ENCODE peak calls at places on chromosome 18, in five cellular contexts. One of them, this sample, is unnamed.

GRCh38 chr18:10140461-10140911 is 226.7 kb downstream of the VAPA start:
- DNase-seq in fibroblast of villous mesenchyme: peak
- DNase-seq in right atrium auricular region: no peak
- DNase-seq in H1: no peak
- DNase-seq in AG10803: peak
- DNase-seq in this sample: peak

GRCh38 chr18:56475250-56475649 is 163.1 kb downstream of the TXNL1 start:
- DNase-seq in fibroblast of villous mesenchyme: no peak
- DNase-seq in right atrium auricular region: no peak
- DNase-seq in H1: no peak
- DNase-seq in AG10803: peak
- DNase-seq in this sample: peak

GRCh38 chr18:69956655-69957054 is 9.0 kb upstream of the CD226 start:
- DNase-seq in fibroblast of villous mesenchyme: no peak
- DNase-seq in right atrium auricular region: no peak
- DNase-seq in H1: no peak
- DNase-seq in AG10803: no peak
- DNase-seq in this sample: no peak

GRCh38 chr18:8537400-8537799 is 71.8 kb upstream of the RAB12 start:
- DNase-seq in fibroblast of villous mesenchyme: no peak
- DNase-seq in right atrium auricular region: no peak
- DNase-seq in H1: no peak
- DNase-seq in AG10803: no peak
- DNase-seq in this sample: no peak

GRCh38 chr18:63553117-63553516 is 10.9 kb downstream of the SERPINB12 start:
- DNase-seq in fibroblast of villous mesenchyme: peak
- DNase-seq in right atrium auricular region: no peak
- DNase-seq in H1: no peak
- DNase-seq in AG10803: peak
- DNase-seq in this sample: peak

GRCh38 chr18:2326999-2327398 is 244.3 kb downstream of the METTL4 start:
- DNase-seq in fibroblast of villous mesenchyme: no peak
- DNase-seq in right atrium auricular region: no peak
- DNase-seq in H1: no peak
- DNase-seq in AG10803: peak
- DNase-seq in this sample: peak

GRCh38 chr18:68316636-68317035 is 398.3 kb downstream of the TMX3 start:
- DNase-seq in fibroblast of villous mesenchyme: peak
- DNase-seq in right atrium auricular region: no peak
- DNase-seq in H1: no peak
- DNase-seq in AG10803: peak
- DNase-seq in this sample: peak

GRCh38 chr18:78632111-78632541 is 347.5 kb upstream of the SALL3 start:
- DNase-seq in fibroblast of villous mesenchyme: no peak
- DNase-seq in right atrium auricular region: no peak
- DNase-seq in H1: no peak
- DNase-seq in AG10803: no peak
- DNase-seq in this sample: peak

GRCh38 chr18:58216071-58216471 is 172.0 kb downstream of the NEDD4L start:
- DNase-seq in fibroblast of villous mesenchyme: peak
- DNase-seq in right atrium auricular region: no peak
- DNase-seq in H1: peak
- DNase-seq in AG10803: peak
- DNase-seq in this sample: peak

GRCh38 chr18:35158728-35159443 is 81.9 kb upstream of the ZNF397 start:
- DNase-seq in fibroblast of villous mesenchyme: no peak
- DNase-seq in right atrium auricular region: no peak
- DNase-seq in H1: no peak
- DNase-seq in AG10803: no peak
- DNase-seq in this sample: no peak

GRCh38 chr18:4196358-4196757 is 258.7 kb downstream of the DLGAP1 start:
- DNase-seq in fibroblast of villous mesenchyme: no peak
- DNase-seq in right atrium auricular region: no peak
- DNase-seq in H1: no peak
- DNase-seq in AG10803: no peak
- DNase-seq in this sample: no peak

GRCh38 chr18:21179590-21180220 is 62.3 kb upstream of the GREB1L start:
- DNase-seq in fibroblast of villous mesenchyme: peak
- DNase-seq in right atrium auricular region: no peak
- DNase-seq in H1: no peak
- DNase-seq in AG10803: peak
- DNase-seq in this sample: peak

GRCh38 chr18:59916746-59917145 is 16.9 kb downstream of the PMAIP1 start:
- DNase-seq in fibroblast of villous mesenchyme: no peak
- DNase-seq in right atrium auricular region: no peak
- DNase-seq in H1: no peak
- DNase-seq in AG10803: no peak
- DNase-seq in this sample: no peak

GRCh38 chr18:49745051-49746014 is 68.0 kb downstream of the ACAA2 start:
- DNase-seq in fibroblast of villous mesenchyme: peak
- DNase-seq in right atrium auricular region: no peak
- DNase-seq in H1: no peak
- DNase-seq in AG10803: peak
- DNase-seq in this sample: no peak

GRCh38 chr18:11429876-11430275 is 179.5 kb upstream of the SLC35G4 start:
- DNase-seq in fibroblast of villous mesenchyme: no peak
- DNase-seq in right atrium auricular region: no peak
- DNase-seq in H1: no peak
- DNase-seq in AG10803: no peak
- DNase-seq in this sample: no peak

GRCh38 chr18:26546170-26546874 is 2.0 kb downstream of the KCTD1 start:
- DNase-seq in fibroblast of villous mesenchyme: no peak
- DNase-seq in right atrium auricular region: no peak
- DNase-seq in H1: no peak
- DNase-seq in AG10803: no peak
- DNase-seq in this sample: no peak
- H3K4me3 ChIP-seq in fibroblast of villous mesenchyme: no peak
- H3K4me3 ChIP-seq in right atrium auricular region: peak
- H3K4me3 ChIP-seq in H1: peak
- H3K4me3 ChIP-seq in AG10803: no peak
- H3K4me3 ChIP-seq in this sample: no peak

GRCh38 chr18:44518666-44519065 is 162.0 kb upstream of the SETBP1 start:
- DNase-seq in fibroblast of villous mesenchyme: no peak
- DNase-seq in right atrium auricular region: no peak
- DNase-seq in H1: no peak
- DNase-seq in AG10803: no peak
- DNase-seq in this sample: peak
- TF ChIP-seq CTCF in fibroblast of villous mesenchyme: no peak
- TF ChIP-seq CTCF in right atrium auricular region: no peak
- TF ChIP-seq CTCF in H1: no peak
- TF ChIP-seq CTCF in AG10803: no peak
- TF ChIP-seq CTCF in this sample: no peak

DNA sequence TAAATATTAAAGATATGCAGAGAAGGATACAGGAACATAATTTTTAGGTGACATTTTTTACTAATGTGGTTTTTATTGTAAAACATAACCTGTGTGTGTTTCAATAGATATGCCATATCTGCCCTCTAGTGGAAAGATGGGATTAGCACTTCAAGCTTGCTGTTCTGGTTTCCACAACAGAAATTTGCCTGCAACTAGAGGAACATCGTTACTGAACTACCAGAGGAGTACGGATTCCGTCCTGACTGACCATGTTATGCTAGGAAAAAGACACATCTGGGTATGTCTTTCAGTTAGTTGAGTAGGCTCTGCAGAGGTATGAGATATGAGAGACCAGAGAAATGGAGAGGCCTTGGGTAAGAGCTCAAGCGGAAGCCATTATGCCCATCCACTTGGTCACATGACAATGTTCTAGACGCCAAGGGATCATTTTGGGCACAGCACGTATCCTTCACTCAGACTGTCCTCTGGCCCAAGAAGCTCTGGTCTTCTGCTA is 104.9 kb downstream of the MBD2 start:
- DNase-seq in fibroblast of villous mesenchyme: peak
- DNase-seq in right atrium auricular region: no peak
- DNase-seq in H1: no peak
- DNase-seq in AG10803: peak
- DNase-seq in this sample: peak
- H3K4me3 ChIP-seq in fibroblast of villous mesenchyme: peak
- H3K4me3 ChIP-seq in right atrium auricular region: no peak
- H3K4me3 ChIP-seq in H1: no peak
- H3K4me3 ChIP-seq in AG10803: no peak
- H3K4me3 ChIP-seq in this sample: no peak

GRCh38 chr18:47777626-47778025 is 152.8 kb downstream of the SMAD2 start:
- DNase-seq in fibroblast of villous mesenchyme: no peak
- DNase-seq in right atrium auricular region: no peak
- DNase-seq in H1: no peak
- DNase-seq in AG10803: no peak
- DNase-seq in this sample: no peak

GRCh38 chr18:47773931-47774330 is 156.5 kb downstream of the SMAD2 start:
- DNase-seq in fibroblast of villous mesenchyme: no peak
- DNase-seq in right atrium auricular region: no peak
- DNase-seq in H1: no peak
- DNase-seq in AG10803: no peak
- DNase-seq in this sample: no peak

GRCh38 chr18:47772374-47773248 is 157.8 kb downstream of the SMAD2 start:
- DNase-seq in fibroblast of villous mesenchyme: peak
- DNase-seq in right atrium auricular region: no peak
- DNase-seq in H1: peak
- DNase-seq in AG10803: peak
- DNase-seq in this sample: peak

GRCh38 chr18:47779381-47779780 is 151.1 kb downstream of the SMAD2 start:
- DNase-seq in fibroblast of villous mesenchyme: no peak
- DNase-seq in right atrium auricular region: no peak
- DNase-seq in H1: no peak
- DNase-seq in AG10803: no peak
- DNase-seq in this sample: peak

GRCh38 chr18:47775961-47776360 is 154.5 kb downstream of the SMAD2 start:
- DNase-seq in fibroblast of villous mesenchyme: peak
- DNase-seq in right atrium auricular region: no peak
- DNase-seq in H1: no peak
- DNase-seq in AG10803: peak
- DNase-seq in this sample: peak
- TF ChIP-seq CTCF in fibroblast of villous mesenchyme: peak
- TF ChIP-seq CTCF in right atrium auricular region: no peak
- TF ChIP-seq CTCF in H1: peak
- TF ChIP-seq CTCF in AG10803: peak
- TF ChIP-seq CTCF in this sample: peak

GRCh38 chr18:22710628-22711380 is 222.3 kb upstream of the RBBP8 start:
- DNase-seq in fibroblast of villous mesenchyme: peak
- DNase-seq in right atrium auricular region: peak
- DNase-seq in H1: no peak
- DNase-seq in AG10803: peak
- DNase-seq in this sample: peak
- H3K4me3 ChIP-seq in fibroblast of villous mesenchyme: peak
- H3K4me3 ChIP-seq in right atrium auricular region: peak
- H3K4me3 ChIP-seq in H1: no peak
- H3K4me3 ChIP-seq in AG10803: peak
- H3K4me3 ChIP-seq in this sample: peak

GRCh38 chr18:22847392-22847791 is 85.7 kb upstream of the RBBP8 start:
- DNase-seq in fibroblast of villous mesenchyme: peak
- DNase-seq in right atrium auricular region: no peak
- DNase-seq in H1: no peak
- DNase-seq in AG10803: peak
- DNase-seq in this sample: peak

GRCh38 chr18:22847867-22848451 is 85.2 kb upstream of the RBBP8 start:
- DNase-seq in fibroblast of villous mesenchyme: no peak
- DNase-seq in right atrium auricular region: no peak
- DNase-seq in H1: no peak
- DNase-seq in AG10803: no peak
- DNase-seq in this sample: no peak

GRCh38 chr18:22846697-22847096 is 86.4 kb upstream of the RBBP8 start:
- DNase-seq in fibroblast of villous mesenchyme: no peak
- DNase-seq in right atrium auricular region: no peak
- DNase-seq in H1: no peak
- DNase-seq in AG10803: no peak
- DNase-seq in this sample: no peak

GRCh38 chr18:22844643-22845042 is 88.5 kb upstream of the RBBP8 start:
- DNase-seq in fibroblast of villous mesenchyme: no peak
- DNase-seq in right atrium auricular region: no peak
- DNase-seq in H1: no peak
- DNase-seq in AG10803: no peak
- DNase-seq in this sample: no peak

GRCh38 chr18:22846088-22846683 is 86.9 kb upstream of the RBBP8 start:
- DNase-seq in fibroblast of villous mesenchyme: peak
- DNase-seq in right atrium auricular region: no peak
- DNase-seq in H1: no peak
- DNase-seq in AG10803: peak
- DNase-seq in this sample: peak
- TF ChIP-seq CTCF in fibroblast of villous mesenchyme: peak
- TF ChIP-seq CTCF in right atrium auricular region: no peak
- TF ChIP-seq CTCF in H1: no peak
- TF ChIP-seq CTCF in AG10803: peak
- TF ChIP-seq CTCF in this sample: peak

GRCh38 chr18:77100751-77101355 is 31.7 kb downstream of the MBP start:
- DNase-seq in fibroblast of villous mesenchyme: no peak
- DNase-seq in right atrium auricular region: no peak
- DNase-seq in H1: no peak
- DNase-seq in AG10803: no peak
- DNase-seq in this sample: peak
- H3K4me3 ChIP-seq in fibroblast of villous mesenchyme: peak
- H3K4me3 ChIP-seq in right atrium auricular region: no peak
- H3K4me3 ChIP-seq in H1: no peak
- H3K4me3 ChIP-seq in AG10803: peak
- H3K4me3 ChIP-seq in this sample: no peak

GRCh38 chr18:25335676-25336075 is 16.3 kb downstream of the ZNF521 start:
- DNase-seq in fibroblast of villous mesenchyme: no peak
- DNase-seq in right atrium auricular region: no peak
- DNase-seq in H1: no peak
- DNase-seq in AG10803: no peak
- DNase-seq in this sample: no peak

GRCh38 chr18:25329783-25330182 is 22.2 kb downstream of the ZNF521 start:
- DNase-seq in fibroblast of villous mesenchyme: no peak
- DNase-seq in right atrium auricular region: no peak
- DNase-seq in H1: no peak
- DNase-seq in AG10803: no peak
- DNase-seq in this sample: no peak

GRCh38 chr18:25335062-25335461 is 16.9 kb downstream of the ZNF521 start:
- DNase-seq in fibroblast of villous mesenchyme: no peak
- DNase-seq in right atrium auricular region: no peak
- DNase-seq in H1: no peak
- DNase-seq in AG10803: no peak
- DNase-seq in this sample: no peak

GRCh38 chr18:25332002-25332401 is 20.0 kb downstream of the ZNF521 start:
- DNase-seq in fibroblast of villous mesenchyme: no peak
- DNase-seq in right atrium auricular region: no peak
- DNase-seq in H1: no peak
- DNase-seq in AG10803: peak
- DNase-seq in this sample: peak

GRCh38 chr18:25334588-25334987 is 17.4 kb downstream of the ZNF521 start:
- DNase-seq in fibroblast of villous mesenchyme: no peak
- DNase-seq in right atrium auricular region: no peak
- DNase-seq in H1: no peak
- DNase-seq in AG10803: no peak
- DNase-seq in this sample: no peak
- TF ChIP-seq CTCF in fibroblast of villous mesenchyme: peak
- TF ChIP-seq CTCF in right atrium auricular region: no peak
- TF ChIP-seq CTCF in H1: peak
- TF ChIP-seq CTCF in AG10803: no peak
- TF ChIP-seq CTCF in this sample: no peak

GRCh38 chr18:55324166-55324565 is 263.8 kb downstream of the TCF4 start:
- DNase-seq in fibroblast of villous mesenchyme: no peak
- DNase-seq in right atrium auricular region: no peak
- DNase-seq in H1: no peak
- DNase-seq in AG10803: no peak
- DNase-seq in this sample: no peak
- H3K4me3 ChIP-seq in fibroblast of villous mesenchyme: no peak
- H3K4me3 ChIP-seq in right atrium auricular region: no peak
- H3K4me3 ChIP-seq in H1: no peak
- H3K4me3 ChIP-seq in AG10803: no peak
- H3K4me3 ChIP-seq in this sample: no peak

This sample was measured in cardiac fibroblast.